ENCODE peak calls at places on chromosomes 7 and 10, in six cellular contexts. L is HCT116, I is GM12878, M is HepG2, V is K562, E is SK-N-SH. X is an unnamed sample.

GRCh38 chr10:92712016-92712889 is 22.5 kb downstream of the HHEX start:
- DNase-seq in V (no peak), M (no peak), E (no peak), I (peak; percentile 16), L (no peak), X (no peak)

GRCh38 chr7:128892521-128893250 is 17.8 kb downstream of the KCP start:
- DNase-seq in L (no peak), I (no peak), M (no peak), E (peak; percentile 39), V (no peak), X (no peak)

GRCh38 chr10:9608592-9608991 is 1409.1 kb upstream of the CELF2 start:
- DNase-seq in V (no peak), I (no peak), L (no peak), M (no peak), E (no peak), X (peak; percentile 36)

GRCh38 chr7:16889851-16890443 is 8.2 kb upstream of the AGR3 start:
- DNase-seq in I (no peak), E (no peak), M (no peak), V (no peak), L (no peak), X (no peak)

GRCh38 chr7:148473694-148474222 is 116.8 kb upstream of the C7orf33 start:
- DNase-seq in E (no peak), I (no peak), V (no peak), L (no peak), M (no peak), X (no peak)

GRCh38 chr10:13518076-13518692 is 10.6 kb downstream of the BEND7 start:
- DNase-seq in V (peak; percentile 32), E (no peak), L (no peak), M (no peak), I (no peak), X (peak; percentile 74)

GRCh38 chr7:42285383-42285824 is 48.4 kb upstream of the GLI3 start:
- DNase-seq in V (no peak), I (no peak), E (no peak), L (no peak), M (no peak), X (no peak)

GRCh38 chr7:144596953-144597352 is 193.5 kb upstream of the NOBOX start:
- DNase-seq in E (no peak), I (no peak), L (no peak), M (no peak), V (no peak), X (no peak)

GRCh38 chr7:78558571-78558970 is 760.0 kb downstream of the PHTF2 start:
- DNase-seq in M (no peak), L (no peak), E (no peak), I (no peak), V (no peak), X (no peak)

GRCh38 chr10:66322261-66322660 is 603.6 kb upstream of the LRRTM3 start:
- DNase-seq in E (no peak), V (no peak), I (no peak), L (no peak), M (no peak), X (no peak)

GRCh38 chr7:133853706-133854276 is 273.3 kb upstream of the LRGUK start:
- DNase-seq in M (peak; percentile 47), L (peak; percentile 54), V (peak; percentile 35), E (peak; percentile 72), I (peak; percentile 9), X (peak; percentile 89)

GRCh38 chr10:52645435-52645776 is 127.2 kb downstream of the MBL2 start:
- DNase-seq in E (no peak), L (no peak), I (no peak), M (no peak), V (no peak), X (no peak)

GRCh38 chr7:21771261-21771660 is 174.4 kb downstream of the CDCA7L start:
- DNase-seq in V (no peak), M (no peak), I (no peak), L (no peak), E (no peak), X (no peak)

GRCh38 chr7:70183278-70183677 is 585.0 kb downstream of the AUTS2 start:
- DNase-seq in M (no peak), E (no peak), L (no peak), I (no peak), V (no peak), X (no peak)

GRCh38 chr7:115682507-115682906 is 348.1 kb downstream of the TFEC start:
- DNase-seq in M (no peak), V (no peak), I (no peak), E (no peak), L (no peak), X (no peak)

GRCh38 chr10:88661018-88661417 is 3.2 kb upstream of the LIPF start:
- DNase-seq in L (no peak), V (no peak), I (no peak), M (no peak), E (no peak), X (no peak)

GRCh38 chr7:55432506-55432905 is 67.4 kb downstream of the LANCL2 start:
- DNase-seq in L (no peak), I (no peak), M (no peak), V (no peak), E (no peak), X (no peak)

GRCh38 chr7:22853674-22854157 is 31.1 kb upstream of the TOMM7 start:
- DNase-seq in E (peak; percentile 88), M (no peak), L (peak; percentile 54), I (no peak), V (no peak), X (peak; percentile 70)

GRCh38 chr10:2964632-2965296 is 102.6 kb upstream of the PFKP start:
- DNase-seq in V (no peak), L (no peak), M (no peak), E (no peak), I (no peak), X (no peak)

GRCh38 chr10:47456794-47457527 is 27.0 kb downstream of the ANXA8 start:
- DNase-seq in V (no peak), I (no peak), E (no peak), L (no peak), M (peak; percentile 44), X (no peak)

GRCh38 chr10:97683556-97684357 is 3.3 kb downstream of the AVPI1 start:
- DNase-seq in V (no peak), E (peak; percentile 63), M (no peak), I (no peak), L (no peak), X (peak; percentile 31)

GRCh38 chr7:410395-410910 is 109.2 kb downstream of the PDGFA start:
- DNase-seq in I (no peak), M (no peak), V (no peak), L (no peak), E (peak; percentile 38), X (no peak)

GRCh38 chr7:29019896-29020295 is 61.8 kb upstream of the TRIL start:
- DNase-seq in V (no peak), I (no peak), E (peak; percentile 25), L (no peak), M (no peak), X (no peak)

GRCh38 chr7:30654296-30655090 is 27.8 kb downstream of the CRHR2 start:
- DNase-seq in L (no peak), M (no peak), V (no peak), E (no peak), I (no peak), X (no peak)

GRCh38 chr10:43176271-43176670 is 38.0 kb downstream of the CSGALNACT2 start:
- DNase-seq in V (no peak), M (no peak), I (no peak), E (no peak), L (no peak), X (no peak)
- H3K36me3 ChIP-seq in V (no peaks in the 10 kb centered on the region), M (peaks cover 1% of the 10 kb centered on the region), I (peaks cover 12% of the 10 kb centered on the region), E (peaks cover 53% of the 10 kb centered on the region), L (no peaks in the 10 kb centered on the region), X (peaks cover 4% of the 10 kb centered on the region)

GRCh38 chr7:35727571-35727970 is 32.6 kb upstream of the HERPUD2 start:
- DNase-seq in V (no peak), M (no peak), L (no peak), E (no peak), I (no peak), X (no peak)

GRCh38 chr7:35726654-35727053 is 31.7 kb upstream of the HERPUD2 start:
- DNase-seq in V (no peak), E (no peak), M (no peak), L (no peak), I (no peak), X (no peak)

GRCh38 chr7:35723011-35723410 is 28.1 kb upstream of the HERPUD2 start:
- DNase-seq in M (no peak), L (no peak), V (no peak), E (no peak), I (no peak), X (no peak)

GRCh38 chr7:35722054-35722849 is 27.3 kb upstream of the HERPUD2 start:
- DNase-seq in M (no peak), E (no peak), V (no peak), I (no peak), L (no peak), X (no peak)

GRCh38 chr7:35725280-35725680 is 30.3 kb upstream of the HERPUD2 start:
- DNase-seq in L (no peak), V (no peak), M (peak; percentile 30), E (no peak), I (peak; percentile 93), X (peak; percentile 27)
- TF ChIP-seq REST in L (no peak), V (no peak), M (no peak), E (no peak), I (no peak), X (no peak)

GRCh38 chr7:155770186-155770585 is 42.1 kb downstream of the SHH start:
- DNase-seq in M (no peak), I (no peak), V (no peak), L (no peak), E (no peak), X (no peak)

GRCh38 chr7:155767562-155768437 is 44.5 kb downstream of the SHH start:
- DNase-seq in E (no peak), M (no peak), V (no peak), L (no peak), I (no peak), X (no peak)

GRCh38 chr7:155773531-155773930 is 38.7 kb downstream of the SHH start:
- DNase-seq in L (no peak), I (no peak), V (no peak), M (no peak), E (no peak), X (no peak)

GRCh38 chr7:155766386-155766785 is 45.9 kb downstream of the SHH start:
- DNase-seq in I (no peak), L (no peak), M (no peak), V (no peak), E (no peak), X (no peak)

GRCh38 chr7:155769701-155770100 is 42.6 kb downstream of the SHH start:
- DNase-seq in L (no peak), M (no peak), V (no peak), I (no peak), E (no peak), X (no peak)
- H3K36me3 ChIP-seq in L (peaks cover 29% of the 10 kb centered on the region), M (peaks cover 34% of the 10 kb centered on the region), V (peaks cover 93% of the 10 kb centered on the region), I (peaks cover 64% of the 10 kb centered on the region), E (peaks cover 86% of the 10 kb centered on the region), X (peaks cover 44% of the 10 kb centered on the region)

DNA sequence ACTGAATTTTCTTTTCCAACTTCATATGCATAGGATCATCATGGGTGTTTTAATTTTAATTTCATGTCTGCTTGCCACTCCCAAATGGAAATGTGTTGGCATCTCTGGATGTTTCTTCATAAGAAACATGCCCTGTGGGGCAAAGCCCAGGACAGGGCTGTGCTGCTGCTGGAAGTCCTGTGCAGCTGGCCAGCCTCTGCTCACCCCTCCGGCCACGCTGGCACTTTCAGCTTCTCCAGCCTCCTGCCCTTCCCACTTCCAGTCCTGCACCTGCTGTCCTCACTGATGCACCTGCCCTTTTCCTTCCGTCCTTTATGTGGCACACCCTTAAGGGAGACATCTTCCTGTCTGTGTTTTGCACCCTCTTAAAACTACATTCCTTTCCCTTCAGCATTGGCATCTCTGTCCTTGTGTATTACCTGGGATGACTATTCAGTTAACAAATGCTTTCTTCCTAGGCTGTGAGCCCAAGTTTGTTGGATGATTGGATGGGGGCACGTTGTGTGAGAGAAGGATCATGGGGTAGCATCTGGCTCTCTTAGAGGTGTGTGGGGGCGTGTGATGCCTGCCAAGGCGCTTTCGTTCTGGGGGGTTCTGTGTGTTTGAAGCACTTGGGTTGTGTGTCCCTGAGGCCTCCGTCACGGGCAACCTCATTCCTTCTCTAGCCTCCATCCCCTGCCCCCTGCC is 56.8 kb downstream of the TCF7L2 start:
- DNase-seq in I (no peak), V (no peak), E (no peak), M (no peak), L (no peak), X (no peak)
- TF ChIP-seq REST in I (no peak), V (no peak), E (no peak), M (no peak), L (no peak), X (no peak)

X was measured in GM23338.